ENCODE peak calls at places on chromosomes 16 and 17, in six cellular contexts. H is ACHN; V is GM03348; M is stimulated activated naive CD8-positive, alpha-beta T cell treated with anti-CD3 and anti-CD28 coated beads, Interleukin-15, Interleukin-2, amounts not matched to agents 100 U/mL and 50 U/mL, for 24 hours; S is GM20000; Y is HFF-Myc. E is an unnamed sample.

GRCh38 chr17:216625-217024 is 35.2 kb upstream of the DOC2B start:
- DNase-seq in H (no peak), V (no peak), M (no peak), S (no peak), Y (no peak), E (no peak)

GRCh38 chr16:56841233-56841632 is 23.8 kb upstream of the SLC12A3 start:
- DNase-seq in H (no peak), V (peak), M (no peak), S (no peak), Y (peak), E (no peak)

GRCh38 chr16:54460254-54460860 is 173.8 kb upstream of the IRX3 start:
- DNase-seq in H (no peak), V (peak), M (no peak), S (no peak), Y (no peak), E (no peak)

GRCh38 chr16:59543641-59544040 is 809.5 kb upstream of the GOT2 start:
- DNase-seq in H (no peak), V (peak), M (no peak), S (no peak), Y (peak), E (no peak)

GRCh38 chr16:1048442-1049112 is 24.0 kb upstream of the SSTR5 start:
- DNase-seq in H (no peak), V (peak), M (peak), S (no peak), Y (no peak), E (peak)

GRCh38 chr17:9908649-9909042 is 3.6 kb upstream of the RCVRN start:
- DNase-seq in H (no peak), V (no peak), M (no peak), S (no peak), Y (no peak), E (no peak)

GRCh38 chr17:67461228-67461780 is 84.2 kb downstream of the PITPNC1 start:
- DNase-seq in H (no peak), V (no peak), M (peak), S (no peak), Y (no peak), E (no peak)

GRCh38 chr16:35598696-35599332 is 2139.4 kb downstream of the TP53TG3F start:
- DNase-seq in H (peak), V (no peak), M (no peak), S (no peak), Y (no peak), E (no peak)

GRCh38 chr17:28597606-28598383 is 1.0 kb downstream of the SPAG5 start:
- DNase-seq in H (no peak), V (no peak), M (no peak), S (no peak), Y (no peak), E (no peak)

GRCh38 chr17:74968361-74968780 is 4.2 kb downstream of the HID1 start:
- DNase-seq in H (no peak), V (no peak), M (no peak), S (no peak), Y (no peak), E (no peak)

GRCh38 chr16:28505489-28506137 is 1.0 kb downstream of the IL27 start:
- DNase-seq in H (no peak), V (no peak), M (no peak), S (no peak), Y (no peak), E (no peak)

GRCh38 chr16:14325921-14326401 is 254.8 kb downstream of the MRTFB start:
- DNase-seq in H (no peak), V (no peak), M (no peak), S (no peak), Y (no peak), E (no peak)

GRCh38 chr16:57736419-57737281 is 1.1 kb downstream of the KATNB1 start:
- DNase-seq in H (peak), V (peak), M (peak), S (no peak), Y (peak), E (peak)

GRCh38 chr17:62805234-62805633 is 2.9 kb downstream of the MARCHF10 start:
- DNase-seq in H (no peak), V (peak), M (no peak), S (no peak), Y (no peak), E (no peak)

GRCh38 chr17:74842599-74843351 is 16.9 kb downstream of the GRIN2C start:
- DNase-seq in H (peak), V (peak), M (peak), S (peak), Y (peak), E (no peak)

GRCh38 chr16:9836118-9836736 is 346.0 kb downstream of the GRIN2A start:
- DNase-seq in H (peak), V (peak), M (no peak), S (no peak), Y (no peak), E (peak)

GRCh38 chr17:58304735-58305486 is 23.7 kb downstream of the TSPOAP1 start:
- DNase-seq in H (no peak), V (no peak), M (no peak), S (no peak), Y (no peak), E (peak)

GRCh38 chr17:1177099-1177996 is 2.4 kb downstream of the ABR start:
- DNase-seq in H (no peak), V (peak), M (no peak), S (no peak), Y (no peak), E (no peak)

GRCh38 chr17:65537845-65538678 is 23.4 kb downstream of the AXIN2 start:
- DNase-seq in H (no peak), V (no peak), M (no peak), S (no peak), Y (no peak), E (no peak)

GRCh38 chr16:87581867-87582220 is 20.5 kb upstream of the JPH3 start:
- DNase-seq in H (peak), V (peak), M (no peak), S (no peak), Y (peak), E (no peak)

GRCh38 chr17:18185391-18185790 is 1.8 kb downstream of the ALKBH5 start:
- DNase-seq in H (peak), V (peak), M (no peak), S (no peak), Y (no peak), E (no peak)

GRCh38 chr16:31875112-31875803 is 1.7 kb downstream of the ZNF267 start:
- DNase-seq in H (no peak), V (peak), M (no peak), S (no peak), Y (no peak), E (no peak)